ENCODE peak calls at places on chromosomes 12 and 14, in six cellular contexts. G, E, P, Q, N and A are unnamed samples.

GRCh38 chr12:41663487-41664258 is 475.6 kb downstream of the PDZRN4 start:
- DNase-seq in G (peak; percentile 19), E (no peak), Q (no peak), P (no peak), N (peak; percentile 23), A (no peak)

GRCh38 chr14:61322799-61323290 is 1.5 kb downstream of the PRKCH start:
- DNase-seq in G (peak; percentile 17), P (no peak), Q (no peak), E (no peak), N (no peak), A (no peak)

GRCh38 chr14:69153848-69154208 is 909 bp upstream of the DCAF5 start:
- DNase-seq in N (no peak), E (peak; percentile 42), Q (no peak), G (peak; percentile 37), P (peak; percentile 28), A (peak; percentile 31)

GRCh38 chr12:93441111-93441616 is 583 bp downstream of the UBE2N start:
- DNase-seq in P (peak; percentile 56), Q (peak; percentile 88), E (no peak), N (no peak), G (no peak), A (peak; percentile 43)

GRCh38 chr12:57149309-57149900 is 2.0 kb upstream of the LRP1-AS start:
- DNase-seq in N (no peak), G (peak; percentile 88), E (peak; percentile 90), P (peak; percentile 77), Q (peak; percentile 94), A (no peak)

GRCh38 chr14:100587763-100588411 is 670 bp upstream of the BEGAIN start:
- DNase-seq in E (no peak), Q (peak; percentile 82), G (peak; percentile 53), N (no peak), P (no peak), A (peak; percentile 24)

GRCh38 chr12:54865683-54866324 is 11.5 kb downstream of the MUCL1 start:
- DNase-seq in E (no peak), G (no peak), N (no peak), P (no peak), Q (no peak), A (no peak)

GRCh38 chr12:120093592-120094355 is 22.8 kb downstream of the RAB35 start:
- DNase-seq in N (peak; percentile 68), E (no peak), P (no peak), Q (no peak), G (no peak), A (peak; percentile 87)

GRCh38 chr12:127761880-127762279 is 505.1 kb upstream of the TMEM132C start:
- DNase-seq in N (peak; percentile 13), E (no peak), G (no peak), Q (no peak), P (no peak), A (no peak)

GRCh38 chr12:55934773-55935172 is 3.8 kb downstream of the DGKA start:
- DNase-seq in E (no peak), G (no peak), P (no peak), N (no peak), Q (no peak), A (no peak)

GRCh38 chr12:127060310-127060847 is 1206.6 kb upstream of the TMEM132C start:
- DNase-seq in E (no peak), G (no peak), Q (no peak), P (peak; percentile 70), N (no peak), A (no peak)

GRCh38 chr12:21026302-21026701 is 104.7 kb upstream of the SLCO1B1 start:
- DNase-seq in P (no peak), G (no peak), E (no peak), N (no peak), Q (no peak), A (no peak)

GRCh38 chr14:79352026-79352425 is 859.3 kb downstream of the DIO2 start:
- DNase-seq in N (no peak), Q (no peak), G (peak; percentile 54), P (no peak), E (no peak), A (no peak)

GRCh38 chr14:69574266-69574953 is at the start of gene CCDC177:
- DNase-seq in E (no peak), G (peak; percentile 52), Q (peak; percentile 90), P (peak; percentile 68), N (peak; percentile 74), A (peak; percentile 91)

GRCh38 chr12:54658306-54659264 is 10.4 kb upstream of the DCD start:
- DNase-seq in Q (no peak), G (peak; percentile 33), N (peak; percentile 64), E (no peak), P (peak; percentile 15), A (peak; percentile 69)

GRCh38 chr14:21734457-21735074 is 60.9 kb upstream of the OR4E1 start:
- DNase-seq in N (peak; percentile 11), P (no peak), Q (no peak), E (no peak), G (peak; percentile 59), A (no peak)

GRCh38 chr12:4975574-4975973 is 65.9 kb downstream of the KCNA1 start:
- DNase-seq in E (no peak), Q (peak; percentile 53), P (no peak), G (peak; percentile 7), N (peak; percentile 73), A (no peak)

GRCh38 chr12:120231316-120232011 is 30.6 kb upstream of the RPLP0 start:
- DNase-seq in E (no peak), N (peak; percentile 33), Q (no peak), P (peak; percentile 58), G (peak; percentile 96), A (no peak)

GRCh38 chr12:104458645-104459555 is 2.2 kb downstream of the CHST11 start:
- DNase-seq in E (peak; percentile 39), N (no peak), P (peak; percentile 22), G (peak; percentile 34), Q (peak; percentile 87), A (no peak)

GRCh38 chr12:123075092-123075491 is 75.8 kb downstream of the PITPNM2 start:
- DNase-seq in Q (no peak), E (no peak), N (no peak), G (no peak), P (no peak), A (no peak)

GRCh38 chr12:27998170-27999110 is 25.9 kb upstream of the PTHLH start:
- DNase-seq in E (no peak), P (no peak), G (no peak), N (no peak), Q (no peak), A (no peak)

GRCh38 chr12:44546037-44546436 is 330.1 kb downstream of the NELL2 start:
- DNase-seq in P (no peak), Q (no peak), N (no peak), E (no peak), G (no peak), A (no peak)

GRCh38 chr12:50597200-50598195 is 92.7 kb downstream of the DIP2B start:
- DNase-seq in G (peak; percentile 87), Q (no peak), E (no peak), N (no peak), P (no peak), A (no peak)

GRCh38 chr12:5083955-5084849 is 40.5 kb downstream of the KCNA5 start:
- DNase-seq in G (peak; percentile 60), E (no peak), N (no peak), Q (peak; percentile 37), P (no peak), A (no peak)

GRCh38 chr12:16788888-16789790 is 183.2 kb upstream of the LMO3 start:
- DNase-seq in N (no peak), E (no peak), G (no peak), P (no peak), Q (no peak), A (no peak)

GRCh38 chr14:96261772-96262485 is 5.9 kb downstream of the BDKRB1 start:
- DNase-seq in P (no peak), G (no peak), Q (peak; percentile 80), N (peak; percentile 18), E (no peak), A (no peak)
- TF ChIP-seq CTCF in P (no peak), G (no peak), Q (no peak), N (peak; percentile 33), E (no peak), A (no peak)

GRCh38 chr12:109252799-109253198 is 56.3 kb downstream of the FOXN4 start:
- DNase-seq in G (no peak), E (no peak), P (no peak), N (peak; percentile 14), Q (no peak), A (no peak)

GRCh38 chr12:109256011-109256410 is 53.1 kb downstream of the FOXN4 start:
- DNase-seq in P (no peak), N (no peak), E (no peak), G (no peak), Q (no peak), A (no peak)

GRCh38 chr12:109253913-109254544 is 55.1 kb downstream of the FOXN4 start:
- DNase-seq in E (no peak), N (no peak), P (no peak), Q (no peak), G (no peak), A (no peak)

GRCh38 chr12:109258201-109258600 is 50.9 kb downstream of the FOXN4 start:
- DNase-seq in P (no peak), Q (no peak), N (no peak), E (no peak), G (no peak), A (no peak)

GRCh38 chr12:109255377-109255776 is 53.7 kb downstream of the FOXN4 start:
- DNase-seq in E (no peak), P (no peak), G (peak; percentile 13), N (peak; percentile 58), Q (no peak), A (peak; percentile 48)
- TF ChIP-seq CTCF in E (no peak), P (no peak), G (no peak), N (peak; percentile 58), Q (no peak), A (no peak)

DNA sequence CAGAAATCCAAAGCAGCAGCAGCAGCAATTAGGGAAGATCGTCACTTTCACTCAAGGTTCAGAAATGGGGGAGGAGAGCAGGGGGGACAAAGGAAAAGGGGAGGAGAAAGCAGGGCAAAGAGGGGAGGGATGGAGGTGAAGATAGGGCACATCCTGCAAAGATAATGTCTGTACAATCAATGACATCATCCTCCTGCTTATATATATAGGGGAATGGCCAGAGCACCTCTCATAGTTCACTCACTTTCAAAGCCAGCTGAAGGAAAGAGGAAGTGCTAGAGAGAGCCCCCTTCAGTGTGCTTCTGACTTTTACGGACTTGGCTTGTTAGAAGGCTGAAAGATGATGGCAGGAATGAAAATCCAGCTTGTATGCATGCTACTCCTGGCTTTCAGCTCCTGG is at the start of gene NTS:
- DNase-seq in Q (no peak), P (no peak), G (no peak), E (no peak), N (no peak), A (no peak)
- TF ChIP-seq CTCF in Q (no peak), P (no peak), G (no peak), E (no peak), N (no peak), A (no peak)

GRCh38 chr12:109625131-109625559 is 51.6 kb downstream of the MVK start:
- DNase-seq in N (peak; percentile 50), Q (no peak), E (no peak), P (no peak), G (peak; percentile 60), A (no peak)
- TF ChIP-seq CTCF in N (no peak), Q (no peak), E (no peak), P (no peak), G (peak; percentile 22), A (no peak)

DNA sequence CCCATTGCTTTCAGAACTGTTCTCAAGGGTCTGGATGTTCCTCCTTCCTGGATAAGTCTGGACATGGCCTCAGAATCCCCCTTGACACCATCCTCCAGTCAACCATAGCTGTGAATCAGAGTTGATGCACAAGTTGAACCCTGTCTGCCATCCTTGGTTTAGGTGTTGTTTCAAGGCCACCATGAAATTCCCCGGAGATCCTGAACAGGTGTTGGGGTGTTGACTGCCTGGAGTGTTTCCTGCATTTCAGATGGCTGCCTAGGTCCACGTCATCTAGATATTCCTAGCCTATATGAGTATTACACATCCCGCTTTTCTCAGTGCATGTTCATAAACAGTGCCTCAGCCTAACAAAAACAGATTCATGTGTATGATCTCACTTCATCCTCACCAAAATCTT is 86.7 kb upstream of the PWP1 start:
- DNase-seq in P (no peak), N (no peak), G (no peak), E (no peak), Q (no peak), A (no peak)
- TF ChIP-seq CTCF in P (no peak), N (no peak), G (no peak), E (no peak), Q (no peak), A (no peak)